ENCODE peak calls at places on chromosomes 13 and 19, in four cellular contexts. A is naive B cell, Z is HL-60, S is astrocyte of the spinal cord. W is an unnamed sample.

GRCh38 chr13:20438801-20439200 is 86.9 kb downstream of the CRYL1 start:
- DNase-seq in A (no peak), Z (no peak), S (no peak), W (no peak)

GRCh38 chr19:2494447-2495129 is 18.7 kb downstream of the GADD45B start:
- DNase-seq in A (peak), Z (peak), S (peak), W (peak)

GRCh38 chr19:8216357-8216756 is 7.2 kb downstream of the CERS4 start:
- DNase-seq in A (no peak), Z (no peak), S (no peak), W (no peak)

GRCh38 chr13:44848956-44849748 is 140.1 kb downstream of the NUFIP1 start:
- DNase-seq in A (no peak), Z (no peak), S (no peak), W (no peak)

GRCh38 chr19:48678201-48678600 is 5.4 kb upstream of the NTN5 start:
- DNase-seq in A (no peak), Z (no peak), S (no peak), W (no peak)

GRCh38 chr13:79427265-79427664 is 21.2 kb upstream of the RBM26 start:
- DNase-seq in A (no peak), Z (no peak), S (no peak), W (no peak)

GRCh38 chr13:20191902-20192469 is 752 bp downstream of the GJB2 start:
- DNase-seq in A (no peak), Z (no peak), S (peak), W (peak)

GRCh38 chr13:67023088-67023893 is 206.8 kb downstream of the PCDH9 start:
- DNase-seq in A (no peak), Z (no peak), S (peak), W (peak)

GRCh38 chr13:64371461-64371860 is 2858.7 kb downstream of the PCDH9 start:
- DNase-seq in A (no peak), Z (no peak), S (no peak), W (no peak)

GRCh38 chr19:794989-795658 is 2.1 kb upstream of the PTBP1 start:
- DNase-seq in A (no peak), Z (no peak), S (no peak), W (no peak)

GRCh38 chr13:103040006-103040405 is 26.2 kb downstream of the SLC10A2 start:
- DNase-seq in A (no peak), Z (no peak), S (no peak), W (no peak)

GRCh38 chr13:48094404-48094780 is 512 bp downstream of the MED4 start:
- DNase-seq in A (peak), Z (no peak), S (no peak), W (peak)

GRCh38 chr19:35911790-35912189 is 3.7 kb upstream of the TYROBP start:
- DNase-seq in A (no peak), Z (no peak), S (no peak), W (no peak)

GRCh38 chr13:32695602-32696250 is 109.5 kb downstream of the PDS5B start:
- DNase-seq in A (no peak), Z (no peak), S (peak), W (peak)

GRCh38 chr19:53961523-53962345 is 1.0 kb upstream of the CACNG8 start:
- DNase-seq in A (no peak), Z (no peak), S (no peak), W (no peak)

GRCh38 chr13:23433171-23434153 is at the start of gene SACS:
- DNase-seq in A (no peak), Z (no peak), S (peak), W (peak)

GRCh38 chr19:34269968-34270621 is 15.7 kb downstream of the GARRE1 start:
- DNase-seq in A (peak), Z (no peak), S (peak), W (peak)

GRCh38 chr13:92436927-92437326 is 789.7 kb upstream of the GPC6 start:
- DNase-seq in A (no peak), Z (no peak), S (no peak), W (no peak)

GRCh38 chr13:67133476-67133875 is 96.7 kb downstream of the PCDH9 start:
- DNase-seq in A (no peak), Z (no peak), S (no peak), W (no peak)

GRCh38 chr19:35135389-35135909 is 590 bp upstream of the LGI4 start:
- DNase-seq in A (peak), Z (peak), S (peak), W (peak)

GRCh38 chr13:98848736-98849135 is 96.3 kb upstream of the SLC15A1 start:
- DNase-seq in A (no peak), Z (no peak), S (peak), W (no peak)

GRCh38 chr19:2059422-2060201 is 8.6 kb upstream of the MKNK2 start:
- DNase-seq in A (no peak), Z (no peak), S (peak), W (peak)

GRCh38 chr13:52743569-52743968 is 3.9 kb upstream of the CNMD start:
- DNase-seq in A (no peak), Z (no peak), S (no peak), W (no peak)

GRCh38 chr19:23002690-23003422 is at the start of gene ZNF728:
- DNase-seq in A (no peak), Z (no peak), S (no peak), W (no peak)

GRCh38 chr19:1763648-1764292 is 10.5 kb downstream of the ONECUT3 start:
- DNase-seq in A (no peak), Z (no peak), S (no peak), W (no peak)

GRCh38 chr19:2455481-2456300 is 1.1 kb downstream of the LMNB2 start:
- DNase-seq in A (peak), Z (no peak), S (no peak), W (no peak)

GRCh38 chr19:42396542-42397314 is 6.6 kb upstream of the CNFN start:
- DNase-seq in A (peak), Z (peak), S (peak), W (peak)

GRCh38 chr13:40389081-40389641 is 277.3 kb downstream of the FOXO1 start:
- DNase-seq in A (peak), Z (no peak), S (peak), W (no peak)

GRCh38 chr13:45464687-45465453 is at the start of gene COG3:
- DNase-seq in A (peak), Z (peak), S (peak), W (peak)

GRCh38 chr13:65789815-65790214 is 1440.3 kb downstream of the PCDH9 start:
- DNase-seq in A (no peak), Z (no peak), S (peak), W (peak)

GRCh38 chr19:4403005-4403761 is 743 bp downstream of the CHAF1A start:
- DNase-seq in A (no peak), Z (no peak), S (no peak), W (no peak)

GRCh38 chr13:74134777-74135305 is 637 bp upstream of the KLF12 start:
- DNase-seq in A (peak), Z (no peak), S (no peak), W (peak)

GRCh38 chr13:97878421-97879375 is 74.8 kb upstream of the IPO5 start:
- DNase-seq in A (no peak), Z (no peak), S (peak), W (no peak)

W was measured in myocyte.